ENCODE peak calls at places on chromosomes 1 and 21, in eight cellular contexts. K is stimulated activated CD4-positive, alpha-beta T cell treated with anti-CD3 and anti-CD28 coated beads, Interleukin-1b, Interleukin-23, amount 100 ng/mL, for 1 hour; I is fibroblast of pulmonary artery; F is CD8-positive, alpha-beta memory T cell; N is activated B cell treated with CpG ODN at 0.5 μM for 24 hours; Z is IMR-90; G is activated T-cell treated with anti-CD3 and anti-CD28 coated beads, Interleukin-2, amount 50 U/mL, for 72 hours; T is NCI-H460. V is an unnamed sample.

GRCh38 chr1:26203642-26204318 is 13.4 kb downstream of the CATSPER4 start:
- DNase-seq in Z (no peak), T (no peak), K (no peak), N (no peak), G (no peak), I (no peak), F (no peak), V (no peak)

GRCh38 chr1:223319373-223319772 is 44.6 kb downstream of the SUSD4 start:
- DNase-seq in K (no peak), F (no peak), T (no peak), Z (no peak), I (no peak), N (no peak), G (no peak), V (no peak)

GRCh38 chr1:16608838-16609560 is 4.4 kb downstream of the NBPF1 start:
- DNase-seq in G (no peak), Z (no peak), T (no peak), K (no peak), N (no peak), F (no peak), I (no peak), V (no peak)

GRCh38 chr1:178540646-178541045 is 27.7 kb downstream of the TEX35 start:
- DNase-seq in T (no peak), F (no peak), K (no peak), Z (peak; percentile 94), N (no peak), G (no peak), I (peak; percentile 62), V (no peak)

GRCh38 chr1:205360166-205360565 is 3.4 kb upstream of the KLHDC8A start:
- DNase-seq in K (no peak), T (no peak), Z (no peak), G (no peak), F (no peak), I (no peak), N (no peak), V (no peak)

GRCh38 chr1:115040501-115040900 is 10.9 kb downstream of the TSHB start:
- DNase-seq in K (no peak), Z (no peak), N (no peak), G (no peak), F (no peak), I (no peak), T (no peak), V (no peak)

GRCh38 chr1:9190234-9190633 is 44.3 kb upstream of the H6PD start:
- DNase-seq in F (no peak), I (no peak), N (no peak), Z (no peak), G (no peak), T (no peak), K (no peak), V (no peak)

GRCh38 chr1:61120307-61120840 is 38.0 kb downstream of the NFIA start:
- DNase-seq in G (no peak), K (no peak), I (no peak), N (no peak), T (no peak), Z (no peak), F (no peak), V (no peak)

GRCh38 chr1:2312589-2313301 is 78.6 kb downstream of the MORN1 start:
- DNase-seq in K (no peak), G (no peak), Z (no peak), N (no peak), F (no peak), T (no peak), I (no peak), V (no peak)

GRCh38 chr21:42638266-42638863 is 15.1 kb upstream of the PDE9A start:
- DNase-seq in T (no peak), I (no peak), F (no peak), K (no peak), G (no peak), Z (no peak), N (no peak), V (no peak)

V was measured in cortex of kidney.